ENCODE peak calls at places on chromosomes 3 and 15, in eight cellular contexts. I is left cardiac atrium; E is NCI-H1436; C is T-cell; V is tibial artery; N is stimulated activated CD8-positive, alpha-beta memory T cell treated with anti-CD3 and anti-CD28 coated beads, Interleukin-7, amount 100 ng/mL, for 48 hours; L is T-helper 17 cell; U is GM23248. P is an unnamed sample.

GRCh38 chr15:91561371-91562100 is 292.0 kb upstream of the SLCO3A1 start:
- DNase-seq in I (peak; percentile 29), E (no peak), C (no peak), V (no peak), N (no peak), L (no peak), U (peak; percentile 97), P (peak; percentile 47)

GRCh38 chr15:70826634-70827033 is 27.3 kb downstream of the LARP6 start:
- DNase-seq in I (peak; percentile 66), E (no peak), C (no peak), V (peak; percentile 80), N (no peak), L (no peak), U (peak; percentile 95), P (peak; percentile 56)

GRCh38 chr3:100087203-100087602 is 27.1 kb downstream of the FILIP1L start:
- DNase-seq in I (no peak), E (no peak), C (no peak), V (no peak), N (no peak), L (no peak), U (peak; percentile 77), P (no peak)

GRCh38 chr3:37443363-37444035 is 269.1 kb upstream of the LRRFIP2 start:
- DNase-seq in I (no peak), E (no peak), C (no peak), V (no peak), N (no peak), L (no peak), U (no peak), P (no peak)

GRCh38 chr3:55989351-55989750 is 478.9 kb downstream of the ERC2 start:
- DNase-seq in I (no peak), E (no peak), C (no peak), V (no peak), N (no peak), L (no peak), U (no peak), P (no peak)

GRCh38 chr15:56934269-56934668 is 15.8 kb downstream of the TCF12 start:
- DNase-seq in I (no peak), E (no peak), C (no peak), V (no peak), N (no peak), L (no peak), U (peak; percentile 72), P (no peak)

GRCh38 chr3:148226246-148226645 is 471.5 kb upstream of the AGTR1 start:
- DNase-seq in I (no peak), E (no peak), C (no peak), V (no peak), N (no peak), L (no peak), U (no peak), P (no peak)

GRCh38 chr3:127779747-127780146 is 42.6 kb downstream of the MGLL start:
- DNase-seq in I (no peak), E (no peak), C (no peak), V (no peak), N (no peak), L (no peak), U (no peak), P (peak; percentile 33)